ENCODE peak calls at places on chromosomes 2 and 18, in seven cellular contexts. U, D, Y, R, A, E and Q are unnamed samples.

GRCh38 chr2:200757414-200757813 is 54.3 kb upstream of the BZW1 start:
- DNase-seq in U (no peak), R (peak), A (no peak), E (no peak), Y (no peak), D (no peak), Q (no peak)

GRCh38 chr18:23573948-23574431 is 12.3 kb downstream of the NPC1 start:
- DNase-seq in D (peak), U (peak), Y (no peak), R (peak), E (no peak), A (peak), Q (no peak)

GRCh38 chr2:16010011-16010410 is 69.7 kb downstream of the MYCN start:
- DNase-seq in U (no peak), Y (no peak), R (peak), A (no peak), E (no peak), D (no peak), Q (no peak)

GRCh38 chr2:239991689-239992314 is 33.3 kb downstream of the NDUFA10 start:
- DNase-seq in E (no peak), Y (no peak), A (peak), R (peak), U (peak), D (peak), Q (peak)

GRCh38 chr2:218853766-218854165 is 5.8 kb upstream of the WNT6 start:
- DNase-seq in A (no peak), E (no peak), R (no peak), Y (no peak), U (peak), D (no peak), Q (no peak)

GRCh38 chr2:26150243-26150642 is 22.6 kb upstream of the GAREM2 start:
- DNase-seq in A (no peak), E (no peak), R (peak), D (no peak), U (no peak), Y (no peak), Q (no peak)

GRCh38 chr18:63111549-63112402 is 207.8 kb downstream of the BCL2 start:
- DNase-seq in R (no peak), Y (no peak), U (no peak), D (no peak), E (no peak), A (peak), Q (no peak)

GRCh38 chr2:241895732-241896641 is 26.5 kb downstream of the RTP5 start:
- DNase-seq in E (peak), A (peak), R (peak), Y (peak), U (peak), D (peak), Q (no peak)

GRCh38 chr18:32301976-32302743 is 112.3 kb downstream of the MEP1B start:
- DNase-seq in D (no peak), R (peak), E (no peak), U (peak), Y (no peak), A (peak), Q (no peak)

GRCh38 chr2:82875891-82876290 is 1583.2 kb downstream of the SUCLG1 start:
- DNase-seq in A (no peak), R (no peak), Y (no peak), D (peak), U (no peak), E (no peak), Q (no peak)

GRCh38 chr2:174844295-174844708 is 80.0 kb upstream of the CHRNA1 start:
- DNase-seq in U (no peak), E (no peak), D (no peak), A (no peak), R (no peak), Y (no peak), Q (no peak)

GRCh38 chr2:152568566-152568965 is 148.7 kb downstream of the PRPF40A start:
- DNase-seq in A (no peak), U (no peak), R (no peak), D (no peak), E (no peak), Y (no peak), Q (no peak)

GRCh38 chr2:222805591-222806304 is 55.1 kb upstream of the ACSL3 start:
- DNase-seq in U (no peak), E (no peak), Y (no peak), A (peak), D (peak), R (no peak), Q (no peak)

GRCh38 chr2:182706751-182707150 is 9.3 kb upstream of the DNAJC10 start:
- DNase-seq in D (no peak), A (no peak), Y (no peak), R (no peak), U (no peak), E (no peak), Q (no peak)

GRCh38 chr2:205358351-205358815 is 323.9 kb upstream of the NRP2 start:
- DNase-seq in D (peak), U (peak), A (no peak), E (no peak), R (no peak), Y (no peak), Q (no peak)

GRCh38 chr18:56139792-56140254 is 498.6 kb downstream of the TXNL1 start:
- DNase-seq in D (no peak), R (no peak), A (peak), E (no peak), U (peak), Y (no peak), Q (no peak)

GRCh38 chr2:180463608-180464007 is 456.5 kb upstream of the CWC22 start:
- DNase-seq in E (no peak), Y (no peak), D (no peak), A (no peak), U (no peak), R (no peak), Q (no peak)

GRCh38 chr2:41998789-41999470 is 48.9 kb upstream of the PKDCC start:
- DNase-seq in E (no peak), Y (no peak), D (no peak), A (no peak), R (no peak), U (no peak), Q (no peak)

GRCh38 chr18:13414542-13414941 is 196.0 kb downstream of the LDLRAD4 start:
- DNase-seq in E (no peak), Y (no peak), R (no peak), D (no peak), U (no peak), A (no peak), Q (no peak)
- H3K4me2 ChIP-seq in E (no peak), Y (no peak), R (no peak), D (no peak), U (no peak), A (no peak), Q (no peak)

GRCh38 chr18:78776706-78777105 is 202.9 kb upstream of the SALL3 start:
- DNase-seq in D (no peak), R (no peak), U (no peak), A (no peak), Y (no peak), E (no peak), Q (no peak)
- H3K23ac ChIP-seq in D (no peak), R (no peak), U (no peak), A (no peak), Y (no peak), E (no peak), Q (no peak)

GRCh38 chr2:28387082-28387960 is 5.3 kb upstream of the FOSL2 start:
- DNase-seq in E (no peak), Y (no peak), R (peak), A (no peak), D (no peak), U (peak), Q (no peak)
- H3K4me2 ChIP-seq in E (no peak), Y (no peak), R (no peak), A (no peak), D (no peak), U (no peak), Q (no peak)

DNA sequence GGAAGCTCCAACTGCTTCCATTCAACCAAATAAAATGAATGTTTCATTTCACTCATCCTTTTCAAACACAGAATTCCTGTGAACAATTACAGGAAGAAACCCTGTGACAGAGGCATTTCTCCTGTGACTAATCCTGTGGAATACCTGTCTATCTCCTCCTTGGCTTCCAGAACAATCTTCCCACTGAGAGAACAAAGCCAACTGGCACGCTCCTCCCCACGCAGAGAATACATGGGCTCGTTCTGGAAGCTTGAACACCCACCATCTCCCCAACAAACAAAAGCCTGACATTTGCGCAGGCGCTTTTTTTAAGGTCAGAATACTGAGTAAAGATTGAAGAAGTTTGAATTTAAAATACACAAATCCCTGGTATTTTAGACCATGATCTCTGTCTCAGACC is 104.7 kb upstream of the SLC66A3 start:
- DNase-seq in E (no peak), A (no peak), R (no peak), U (no peak), Y (no peak), D (no peak), Q (no peak)
- H3K23ac ChIP-seq in E (no peak), A (no peak), R (no peak), U (no peak), Y (no peak), D (no peak), Q (no peak)

DNA sequence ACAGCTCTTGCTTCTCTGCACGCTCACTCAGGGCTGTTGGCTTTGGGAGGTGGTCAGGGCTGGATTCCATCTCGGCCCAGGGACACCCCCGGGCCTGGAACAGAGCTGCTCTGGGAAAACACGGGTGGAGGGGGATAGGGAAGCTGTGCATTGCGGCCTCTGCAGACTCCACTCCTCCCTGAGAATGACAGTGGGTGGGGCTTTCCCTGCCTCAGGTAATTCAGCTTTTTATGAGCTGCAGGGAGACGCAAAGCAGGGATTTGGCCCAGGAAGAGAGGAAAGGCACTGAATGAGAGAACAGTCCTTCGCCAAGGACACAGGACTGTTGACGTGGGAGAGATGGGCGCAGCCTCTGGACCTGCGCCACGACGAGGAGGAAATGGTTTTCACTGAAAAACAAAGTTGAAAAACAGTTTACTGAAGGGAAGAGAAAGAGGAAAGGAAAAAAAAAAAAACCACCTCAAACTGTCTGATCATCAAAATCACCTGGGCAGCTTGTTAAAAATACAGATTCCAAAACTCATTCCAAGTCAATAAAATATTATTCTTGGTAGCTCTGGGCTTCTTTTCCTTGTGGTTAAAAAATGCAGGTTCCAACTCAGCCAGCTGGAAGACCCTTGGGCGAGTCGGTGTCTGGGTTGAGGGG is 194.0 kb downstream of the ZFP36L2 start:
- DNase-seq in A (no peak), Y (no peak), E (no peak), D (no peak), R (no peak), U (no peak), Q (no peak)
- H3K4me2 ChIP-seq in A (no peak), Y (no peak), E (no peak), D (no peak), R (no peak), U (no peak), Q (no peak)

DNA sequence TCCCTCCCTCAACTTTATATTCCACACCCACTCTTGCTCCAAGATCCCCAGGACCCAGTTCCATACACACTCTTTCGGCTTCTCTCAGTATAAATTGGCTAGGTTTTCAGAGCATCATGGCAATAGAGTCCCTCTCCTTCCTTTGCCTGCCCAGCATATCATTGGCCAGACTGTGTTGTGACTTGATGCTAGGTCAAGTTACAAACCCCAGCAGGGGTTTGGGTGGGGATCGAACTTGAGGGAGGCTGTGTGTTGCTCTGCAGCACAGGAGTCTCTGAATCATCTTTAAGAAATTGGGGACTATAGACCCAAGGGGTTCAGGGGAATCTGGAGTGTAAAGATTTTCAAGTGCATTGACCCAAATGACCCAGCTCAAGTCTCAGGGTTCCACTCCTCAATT is 477.5 kb upstream of the MEIS1 start:
- DNase-seq in E (peak), Y (peak), U (no peak), D (peak), R (no peak), A (no peak), Q (no peak)
- H3K23ac ChIP-seq in E (no peak), Y (no peak), U (no peak), D (no peak), R (no peak), A (no peak), Q (no peak)

GRCh38 chr2:120344214-120344990 is 1.5 kb upstream of the INHBB start:
- DNase-seq in Y (peak), D (no peak), R (no peak), E (peak), A (no peak), U (no peak), Q (no peak)
- H3K4me2 ChIP-seq in Y (peak), D (no peak), R (peak), E (peak), A (peak), U (peak), Q (peak)